ENCODE peak calls at places on chromosome 22, in seven cellular contexts. One of them, this sample, is unnamed.

GRCh38 chr22:24772493-24773220 is 1.9 kb downstream of the PIWIL3 start:
- DNase-seq in heart right ventricle: no peak
- DNase-seq in Calu3: peak
- DNase-seq in heart left ventricle: no peak
- DNase-seq in foreskin keratinocyte: peak
- DNase-seq in A673: peak
- DNase-seq in mesothelial cell of epicardium: no peak
- DNase-seq in this sample: peak

GRCh38 chr22:39276461-39277134 is 31.8 kb upstream of the PDGFB start:
- DNase-seq in A673: no peak
- DNase-seq in mesothelial cell of epicardium: no peak
- DNase-seq in foreskin keratinocyte: no peak
- DNase-seq in heart right ventricle: no peak
- DNase-seq in heart left ventricle: no peak
- DNase-seq in Calu3: no peak
- DNase-seq in this sample: no peak

GRCh38 chr22:49017769-49018330 is 809.8 kb downstream of the BRD1 start:
- DNase-seq in heart right ventricle: no peak
- DNase-seq in Calu3: no peak
- DNase-seq in foreskin keratinocyte: no peak
- DNase-seq in mesothelial cell of epicardium: no peak
- DNase-seq in heart left ventricle: no peak
- DNase-seq in A673: no peak
- DNase-seq in this sample: no peak

GRCh38 chr22:19693981-19694670 is 20.2 kb upstream of the SEPTIN5 start:
- DNase-seq in mesothelial cell of epicardium: no peak
- DNase-seq in heart left ventricle: no peak
- DNase-seq in Calu3: no peak
- DNase-seq in foreskin keratinocyte: no peak
- DNase-seq in heart right ventricle: no peak
- DNase-seq in A673: no peak
- DNase-seq in this sample: no peak

GRCh38 chr22:46614070-46614931 is 5.9 kb upstream of the GRAMD4 start:
- DNase-seq in heart right ventricle: no peak
- DNase-seq in heart left ventricle: no peak
- DNase-seq in A673: no peak
- DNase-seq in foreskin keratinocyte: no peak
- DNase-seq in mesothelial cell of epicardium: no peak
- DNase-seq in Calu3: no peak
- DNase-seq in this sample: no peak

GRCh38 chr22:24506802-24507438 is 11.8 kb downstream of the UPB1 start:
- DNase-seq in foreskin keratinocyte: no peak
- DNase-seq in heart left ventricle: no peak
- DNase-seq in A673: peak
- DNase-seq in mesothelial cell of epicardium: no peak
- DNase-seq in heart right ventricle: no peak
- DNase-seq in Calu3: peak
- DNase-seq in this sample: no peak

GRCh38 chr22:48475661-48476345 is 1351.9 kb downstream of the BRD1 start:
- DNase-seq in heart left ventricle: no peak
- DNase-seq in Calu3: no peak
- DNase-seq in mesothelial cell of epicardium: no peak
- DNase-seq in heart right ventricle: no peak
- DNase-seq in foreskin keratinocyte: no peak
- DNase-seq in A673: no peak
- DNase-seq in this sample: no peak

GRCh38 chr22:27895600-27895999 is 23.5 kb downstream of the PITPNB start:
- DNase-seq in heart left ventricle: no peak
- DNase-seq in Calu3: no peak
- DNase-seq in heart right ventricle: no peak
- DNase-seq in A673: no peak
- DNase-seq in foreskin keratinocyte: no peak
- DNase-seq in mesothelial cell of epicardium: no peak
- DNase-seq in this sample: no peak

GRCh38 chr22:48367731-48368130 is 1459.9 kb downstream of the BRD1 start:
- DNase-seq in Calu3: no peak
- DNase-seq in heart right ventricle: no peak
- DNase-seq in foreskin keratinocyte: no peak
- DNase-seq in mesothelial cell of epicardium: no peak
- DNase-seq in A673: no peak
- DNase-seq in heart left ventricle: no peak
- DNase-seq in this sample: no peak

GRCh38 chr22:46864314-46865051 is 102.0 kb downstream of the TBC1D22A start:
- DNase-seq in foreskin keratinocyte: no peak
- DNase-seq in heart left ventricle: no peak
- DNase-seq in Calu3: no peak
- DNase-seq in A673: no peak
- DNase-seq in heart right ventricle: no peak
- DNase-seq in mesothelial cell of epicardium: no peak
- DNase-seq in this sample: no peak

GRCh38 chr22:29156507-29156906 is 49.2 kb upstream of the EMID1 start:
- DNase-seq in Calu3: no peak
- DNase-seq in heart right ventricle: no peak
- DNase-seq in heart left ventricle: no peak
- DNase-seq in mesothelial cell of epicardium: no peak
- DNase-seq in A673: no peak
- DNase-seq in foreskin keratinocyte: no peak
- DNase-seq in this sample: peak
- TF ChIP-seq CTCF in Calu3: no peak
- TF ChIP-seq CTCF in heart right ventricle: no peak
- TF ChIP-seq CTCF in heart left ventricle: no peak
- TF ChIP-seq CTCF in mesothelial cell of epicardium: no peak
- TF ChIP-seq CTCF in A673: peak
- TF ChIP-seq CTCF in foreskin keratinocyte: no peak
- TF ChIP-seq CTCF in this sample: no peak

DNA sequence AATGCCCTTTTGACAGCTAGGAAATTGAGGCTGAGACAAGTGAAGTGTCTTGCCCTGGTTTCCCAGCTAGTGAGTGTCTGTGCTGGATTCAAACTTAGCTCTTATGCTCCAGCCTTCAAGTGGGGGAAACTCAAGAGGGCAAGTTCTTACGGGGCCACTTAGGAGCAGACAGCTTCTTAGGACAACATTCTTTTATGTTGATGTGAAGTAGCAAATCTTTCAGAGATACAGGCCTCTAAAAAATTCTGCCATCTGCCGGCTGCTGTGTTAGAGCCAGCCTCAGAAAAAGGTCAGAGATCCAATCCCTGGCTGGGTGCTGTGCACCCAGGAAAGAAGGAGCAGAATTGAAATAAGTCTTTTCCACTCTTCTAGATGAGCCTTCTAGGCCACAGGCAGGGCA is 26.6 kb downstream of the TIMP3 start:
- DNase-seq in heart left ventricle: no peak
- DNase-seq in Calu3: no peak
- DNase-seq in heart right ventricle: no peak
- DNase-seq in foreskin keratinocyte: no peak
- DNase-seq in mesothelial cell of epicardium: no peak
- DNase-seq in A673: no peak
- DNase-seq in this sample: no peak
- TF ChIP-seq CTCF in heart left ventricle: no peak
- TF ChIP-seq CTCF in Calu3: no peak
- TF ChIP-seq CTCF in heart right ventricle: peak
- TF ChIP-seq CTCF in foreskin keratinocyte: peak
- TF ChIP-seq CTCF in mesothelial cell of epicardium: no peak
- TF ChIP-seq CTCF in A673: no peak
- TF ChIP-seq CTCF in this sample: no peak

DNA sequence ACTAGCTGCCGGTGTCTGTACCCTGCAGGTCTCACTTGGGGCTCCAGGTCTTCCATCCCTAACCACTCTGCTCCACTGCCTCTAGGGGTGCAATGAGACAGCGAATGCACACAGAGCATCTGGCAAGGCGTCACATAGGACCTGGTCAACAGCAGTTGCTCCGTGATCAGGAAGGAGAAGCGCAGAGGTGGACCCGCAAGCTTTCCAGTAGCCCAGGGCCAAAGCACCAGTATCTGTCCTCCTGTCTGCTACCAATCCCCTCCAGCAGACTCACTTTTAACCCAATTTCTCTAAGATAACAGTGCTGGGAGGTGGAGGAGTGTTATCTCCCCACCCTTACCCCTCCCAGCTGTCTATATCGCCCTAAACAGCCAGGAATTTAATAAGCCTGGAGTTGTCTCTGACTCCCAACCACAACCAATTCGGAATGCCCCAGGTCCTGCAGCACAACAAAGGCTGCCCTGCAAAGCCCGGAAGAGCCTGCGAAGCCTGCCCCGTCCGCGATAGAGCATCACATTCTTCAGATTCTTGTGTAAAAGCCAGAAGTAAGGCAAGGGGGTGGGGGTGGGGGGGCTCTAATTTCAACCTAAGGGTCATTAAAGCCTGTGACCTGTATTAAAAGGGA is 19.3 kb downstream of the MYH9 start:
- DNase-seq in mesothelial cell of epicardium: no peak
- DNase-seq in heart left ventricle: no peak
- DNase-seq in A673: peak
- DNase-seq in foreskin keratinocyte: peak
- DNase-seq in heart right ventricle: no peak
- DNase-seq in Calu3: peak
- DNase-seq in this sample: peak
- TF ChIP-seq CTCF in mesothelial cell of epicardium: no peak
- TF ChIP-seq CTCF in heart left ventricle: no peak
- TF ChIP-seq CTCF in A673: no peak
- TF ChIP-seq CTCF in foreskin keratinocyte: peak
- TF ChIP-seq CTCF in heart right ventricle: no peak
- TF ChIP-seq CTCF in Calu3: no peak
- TF ChIP-seq CTCF in this sample: no peak

DNA sequence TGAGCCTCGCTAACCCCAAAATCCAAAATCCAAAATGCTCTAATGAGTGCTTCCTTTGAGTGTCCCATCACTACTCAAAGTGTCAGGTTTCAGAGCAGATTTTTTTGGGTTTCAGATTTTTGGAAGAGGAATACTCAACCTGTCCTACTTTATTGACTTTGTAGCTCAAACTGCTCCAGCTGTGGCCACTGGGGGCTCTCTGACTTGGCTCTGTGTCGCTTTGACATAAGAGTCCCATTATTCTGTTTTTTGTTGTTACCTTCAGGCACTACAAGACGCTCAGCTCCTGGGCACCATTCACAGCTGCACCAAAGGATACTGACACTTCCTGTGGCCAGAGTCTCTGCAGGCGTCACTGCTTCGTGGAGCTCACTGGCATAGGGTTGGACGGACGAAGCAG is 41.1 kb downstream of the PHF21B start:
- DNase-seq in mesothelial cell of epicardium: no peak
- DNase-seq in heart right ventricle: no peak
- DNase-seq in heart left ventricle: no peak
- DNase-seq in foreskin keratinocyte: no peak
- DNase-seq in A673: no peak
- DNase-seq in Calu3: no peak
- DNase-seq in this sample: no peak
- TF ChIP-seq CTCF in mesothelial cell of epicardium: no peak
- TF ChIP-seq CTCF in heart right ventricle: no peak
- TF ChIP-seq CTCF in heart left ventricle: no peak
- TF ChIP-seq CTCF in foreskin keratinocyte: peak
- TF ChIP-seq CTCF in A673: peak
- TF ChIP-seq CTCF in Calu3: no peak
- TF ChIP-seq CTCF in this sample: no peak

GRCh38 chr22:40342521-40342920 is 3.8 kb upstream of the ADSL start:
- DNase-seq in heart left ventricle: no peak
- DNase-seq in Calu3: no peak
- DNase-seq in A673: no peak
- DNase-seq in heart right ventricle: no peak
- DNase-seq in mesothelial cell of epicardium: no peak
- DNase-seq in foreskin keratinocyte: no peak
- DNase-seq in this sample: no peak
- TF ChIP-seq CTCF in heart left ventricle: no peak
- TF ChIP-seq CTCF in Calu3: no peak
- TF ChIP-seq CTCF in A673: no peak
- TF ChIP-seq CTCF in heart right ventricle: no peak
- TF ChIP-seq CTCF in mesothelial cell of epicardium: no peak
- TF ChIP-seq CTCF in foreskin keratinocyte: no peak
- TF ChIP-seq CTCF in this sample: no peak

This sample was measured in endothelial cell.